ENCODE peak calls at places on chromosomes 5 and 9, in four cellular contexts. B is cardiac fibroblast; D is RPMI8226; X is activated CD4-positive, alpha-beta T cell treated with anti-CD3 and anti-CD28 coated beads, Interleukin-2, amount 50 U/mL, for 48 hours. N is an unnamed sample.

GRCh38 chr9:130254753-130255637 is 10.6 kb upstream of the HMCN2 start:
- DNase-seq in X (no peak), B (no peak), D (peak; percentile 97), N (no peak)

GRCh38 chr9:109709881-109710280 is 70.1 kb upstream of the PALM2AKAP2 start:
- DNase-seq in X (no peak), D (no peak), B (no peak), N (no peak)

GRCh38 chr5:57181151-57181550 is 7.3 kb downstream of the GPBP1 start:
- DNase-seq in B (no peak), D (no peak), X (no peak), N (peak; percentile 48)

GRCh38 chr9:134679616-134680392 is 38.2 kb downstream of the COL5A1 start:
- DNase-seq in D (no peak), X (no peak), B (no peak), N (no peak)

GRCh38 chr5:177601577-177602457 is 1.9 kb downstream of the B4GALT7 start:
- DNase-seq in D (peak; percentile 14), X (no peak), B (no peak), N (no peak)

GRCh38 chr5:124007675-124008398 is 495.9 kb downstream of the CSNK1G3 start:
- DNase-seq in B (peak; percentile 2), D (no peak), X (no peak), N (no peak)

GRCh38 chr5:97943036-97943435 is 760.0 kb upstream of the RIOK2 start:
- DNase-seq in D (no peak), B (no peak), X (no peak), N (no peak)

GRCh38 chr5:93941897-93942296 is 200.5 kb upstream of the POU5F2 start:
- DNase-seq in B (no peak), D (no peak), X (no peak), N (no peak)

GRCh38 chr9:126293522-126293889 is 33.1 kb upstream of the MVB12B start:
- DNase-seq in B (no peak), X (peak; percentile 9), D (peak; percentile 32), N (peak; percentile 20)

GRCh38 chr9:27485158-27485557 is 38.9 kb upstream of the IFNK start:
- DNase-seq in D (peak; percentile 16), X (no peak), B (no peak), N (peak; percentile 50)

GRCh38 chr9:125604189-125604588 is 102.8 kb downstream of the MAPKAP1 start:
- DNase-seq in D (no peak), X (no peak), B (no peak), N (no peak)

N was measured in activated CD8-positive, alpha-beta T cell treated with anti-CD3 and anti-CD28 coated beads, Interleukin-2, amount 10 ng/mL, durations not matched to agents 7 days and 5 days.